ENCODE peak calls at places on chromosomes 2 and 18, in five cellular contexts. P, U, M, I and R are unnamed samples.

GRCh38 chr2:133718688-133719201 is 150.5 kb upstream of the NCKAP5 start:
- DNase-seq in P (peak), U (peak), M (peak), I (no peak), R (no peak)

GRCh38 chr2:231300020-231300721 is 95.3 kb upstream of the B3GNT7 start:
- DNase-seq in P (no peak), U (no peak), M (peak), I (no peak), R (no peak)

GRCh38 chr2:159211447-159212396 is 74.8 kb downstream of the WDSUB1 start:
- DNase-seq in P (no peak), U (no peak), M (peak), I (no peak), R (no peak)

GRCh38 chr2:162478721-162479129 is 134.8 kb downstream of the GCA start:
- DNase-seq in P (no peak), U (no peak), M (peak), I (no peak), R (no peak)

GRCh38 chr2:240733803-240734495 is 42.3 kb downstream of the AQP12A start:
- DNase-seq in P (no peak), U (no peak), M (no peak), I (no peak), R (no peak)

GRCh38 chr2:12879649-12880048 is 162.9 kb downstream of the TRIB2 start:
- DNase-seq in P (no peak), U (no peak), M (no peak), I (no peak), R (no peak)

GRCh38 chr18:6607348-6607747 is 122.2 kb upstream of the ARHGAP28 start:
- DNase-seq in P (no peak), U (no peak), M (no peak), I (no peak), R (no peak)

GRCh38 chr2:222424281-222424728 is at the start of gene SGPP2:
- DNase-seq in P (no peak), U (no peak), M (no peak), I (no peak), R (no peak)

GRCh38 chr2:188399159-188399558 is 107.5 kb downstream of the GULP1 start:
- DNase-seq in P (peak), U (no peak), M (peak), I (no peak), R (no peak)

GRCh38 chr2:383173-383572 is 95.3 kb upstream of the ALKAL2 start:
- DNase-seq in P (no peak), U (no peak), M (no peak), I (no peak), R (no peak)
- TF ChIP-seq CTCF in P (no peak), U (no peak), M (no peak), I (no peak), R (no peak)

GRCh38 chr2:220104871-220105351 is 477.5 kb downstream of the SLC4A3 start:
- DNase-seq in P (peak), U (no peak), M (peak), I (no peak), R (no peak)
- TF ChIP-seq CTCF in P (peak), U (peak), M (peak), I (no peak), R (no peak)

GRCh38 chr18:51123481-51123880 is 74.0 kb downstream of the MEX3C start:
- DNase-seq in P (no peak), U (no peak), M (no peak), I (no peak), R (no peak)
- TF ChIP-seq CTCF in P (no peak), U (no peak), M (no peak), I (no peak), R (no peak)

DNA sequence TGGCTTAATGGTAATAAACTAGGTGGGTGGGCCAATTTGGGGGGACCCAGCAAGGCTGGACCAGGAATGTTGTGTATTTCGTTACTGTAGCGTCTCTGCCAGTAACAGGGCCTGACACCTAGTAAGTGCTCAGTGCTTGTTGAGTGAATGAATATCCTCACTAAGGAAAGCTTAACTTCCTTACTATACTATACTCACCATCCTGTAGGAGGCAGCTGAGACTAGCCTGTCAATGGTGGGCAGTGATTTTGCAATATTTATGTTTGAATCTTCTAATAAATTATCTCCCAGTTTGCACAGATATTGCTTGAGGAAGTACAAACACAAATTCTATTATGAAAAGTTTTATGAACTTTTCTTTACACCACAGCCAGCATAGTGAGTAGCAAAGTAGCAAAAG is 370.7 kb upstream of the SYT4 start:
- DNase-seq in P (no peak), U (no peak), M (peak), I (no peak), R (no peak)
- TF ChIP-seq CTCF in P (peak), U (no peak), M (peak), I (no peak), R (no peak)